ENCODE peak calls at places on chromosomes 16 and 17, in eight cellular contexts. S is PC-9; V is fibroblast of mammary gland; Q is fibroblast of the aortic adventitia; U is CD4-positive, alpha-beta T cell; L is OCI-LY7; Z is astrocyte of the spinal cord; D is epithelial cell of esophagus. W is an unnamed sample.

GRCh38 chr16:17368951-17369350 is 101.8 kb downstream of the XYLT1 start:
- DNase-seq in S (no peak), V (no peak), Q (no peak), U (peak), L (no peak), Z (no peak), D (no peak), W (no peak)

GRCh38 chr16:52471650-52472370 is 75.1 kb downstream of the TOX3 start:
- DNase-seq in S (no peak), V (no peak), Q (no peak), U (no peak), L (no peak), Z (no peak), D (no peak), W (no peak)

GRCh38 chr17:60138769-60139437 is 10.9 kb upstream of the CA4 start:
- DNase-seq in S (no peak), V (no peak), Q (no peak), U (no peak), L (no peak), Z (no peak), D (no peak), W (no peak)

GRCh38 chr16:19691161-19691850 is 26.7 kb downstream of the KNOP1 start:
- DNase-seq in S (no peak), V (no peak), Q (no peak), U (no peak), L (no peak), Z (peak), D (no peak), W (no peak)

GRCh38 chr16:49463529-49463928 is 89.9 kb downstream of the C16orf78 start:
- DNase-seq in S (no peak), V (no peak), Q (no peak), U (peak), L (peak), Z (no peak), D (no peak), W (no peak)

GRCh38 chr16:68425498-68426354 is 22.6 kb downstream of the SMPD3 start:
- DNase-seq in S (no peak), V (no peak), Q (no peak), U (no peak), L (no peak), Z (no peak), D (no peak), W (no peak)

GRCh38 chr16:20611975-20612471 is 35.9 kb upstream of the ACSM2B start:
- DNase-seq in S (no peak), V (no peak), Q (no peak), U (no peak), L (no peak), Z (no peak), D (no peak), W (no peak)

GRCh38 chr17:6079155-6079554 is 9.0 kb downstream of the WSCD1 start:
- DNase-seq in S (no peak), V (no peak), Q (no peak), U (no peak), L (no peak), Z (peak), D (no peak), W (no peak)

GRCh38 chr17:38509008-38509771 is 80.9 kb downstream of the ARHGAP23 start:
- DNase-seq in S (peak), V (peak), Q (peak), U (peak), L (peak), Z (peak), D (peak), W (peak)

GRCh38 chr17:614637-615546 is 99.7 kb downstream of the VPS53 start:
- DNase-seq in S (peak), V (peak), Q (no peak), U (no peak), L (no peak), Z (no peak), D (peak), W (no peak)

GRCh38 chr17:49022391-49022941 is 25.3 kb downstream of the IGF2BP1 start:
- DNase-seq in S (peak), V (no peak), Q (peak), U (no peak), L (no peak), Z (peak), D (peak), W (no peak)

GRCh38 chr16:59886021-59886420 is 1151.9 kb upstream of the GOT2 start:
- DNase-seq in S (no peak), V (peak), Q (peak), U (no peak), L (no peak), Z (peak), D (peak), W (no peak)

GRCh38 chr16:86634290-86634689 is 55.9 kb downstream of the FOXL1 start:
- DNase-seq in S (no peak), V (peak), Q (peak), U (no peak), L (no peak), Z (peak), D (peak), W (no peak)

GRCh38 chr16:67886387-67886786 is 1.7 kb downstream of the NRN1L start:
- DNase-seq in S (no peak), V (no peak), Q (no peak), U (no peak), L (no peak), Z (no peak), D (no peak), W (no peak)

GRCh38 chr17:164536-165235 is 16.8 kb downstream of the DOC2B start:
- DNase-seq in S (peak), V (peak), Q (peak), U (no peak), L (peak), Z (peak), D (no peak), W (no peak)

GRCh38 chr16:87404764-87405625 is 12.9 kb downstream of the MAP1LC3B start:
- DNase-seq in S (no peak), V (no peak), Q (no peak), U (no peak), L (no peak), Z (no peak), D (no peak), W (no peak)

GRCh38 chr16:22903716-22904115 is 89.8 kb downstream of the HS3ST2 start:
- DNase-seq in S (no peak), V (no peak), Q (no peak), U (no peak), L (no peak), Z (no peak), D (no peak), W (no peak)

GRCh38 chr16:56389554-56389953 is 35.8 kb downstream of the AMFR start:
- DNase-seq in S (no peak), V (peak), Q (peak), U (no peak), L (no peak), Z (peak), D (peak), W (no peak)

GRCh38 chr16:56520251-56520577 is 390 bp upstream of the BBS2 start:
- DNase-seq in S (no peak), V (no peak), Q (no peak), U (no peak), L (no peak), Z (no peak), D (no peak), W (no peak)

GRCh38 chr17:76917829-76918228 is 49.6 kb downstream of the MGAT5B start:
- DNase-seq in S (no peak), V (no peak), Q (no peak), U (no peak), L (no peak), Z (no peak), D (no peak), W (no peak)

GRCh38 chr17:14471052-14471451 is 170.2 kb downstream of the HS3ST3B1 start:
- DNase-seq in S (no peak), V (peak), Q (peak), U (no peak), L (no peak), Z (peak), D (peak), W (no peak)

GRCh38 chr17:20096430-20096829 is 87.3 kb downstream of the SPECC1 start:
- DNase-seq in S (no peak), V (no peak), Q (no peak), U (no peak), L (no peak), Z (no peak), D (no peak), W (no peak)

GRCh38 chr17:35973333-35974260 is 7.7 kb downstream of the CCL16 start:
- DNase-seq in S (no peak), V (no peak), Q (peak), U (no peak), L (no peak), Z (peak), D (peak), W (no peak)

GRCh38 chr17:54941285-54941684 is 27.2 kb downstream of the COX11 start:
- DNase-seq in S (no peak), V (no peak), Q (no peak), U (no peak), L (no peak), Z (no peak), D (no peak), W (no peak)

GRCh38 chr17:4998666-4999428 is 1.1 kb downstream of the KIF1C start:
- DNase-seq in S (peak), V (no peak), Q (no peak), U (no peak), L (peak), Z (no peak), D (peak), W (no peak)

GRCh38 chr17:76444518-76445311 is 8.2 kb downstream of the UBE2O start:
- DNase-seq in S (no peak), V (peak), Q (peak), U (no peak), L (no peak), Z (peak), D (no peak), W (no peak)

GRCh38 chr16:48366165-48367093 is 18.8 kb downstream of the SIAH1 start:
- DNase-seq in S (peak), V (peak), Q (peak), U (peak), L (peak), Z (peak), D (peak), W (no peak)

GRCh38 chr16:46908540-46909372 is 24.6 kb downstream of the GPT2 start:
- DNase-seq in S (peak), V (peak), Q (peak), U (peak), L (peak), Z (peak), D (peak), W (peak)
- TF ChIP-seq CTCF in S (peak), V (peak), Q (peak), U (peak), L (peak), Z (peak), D (peak), W (peak)

GRCh38 chr16:3356118-3356517 is 429 bp downstream of the OR2C1 start:
- DNase-seq in S (no peak), V (no peak), Q (no peak), U (no peak), L (no peak), Z (no peak), D (no peak), W (no peak)
- TF ChIP-seq CTCF in S (no peak), V (no peak), Q (no peak), U (no peak), L (no peak), Z (no peak), D (no peak), W (no peak)

GRCh38 chr16:83145297-83145696 is 518.5 kb downstream of the CDH13 start:
- DNase-seq in S (no peak), V (no peak), Q (no peak), U (no peak), L (no peak), Z (no peak), D (no peak), W (no peak)
- TF ChIP-seq CTCF in S (no peak), V (no peak), Q (no peak), U (no peak), L (no peak), Z (no peak), D (no peak), W (no peak)

GRCh38 chr17:45172541-45173286 is 11.0 kb downstream of the HEXIM2 start:
- DNase-seq in S (peak), V (peak), Q (peak), U (peak), L (peak), Z (peak), D (peak), W (peak)
- TF ChIP-seq CTCF in S (no peak), V (no peak), Q (no peak), U (peak), L (no peak), Z (no peak), D (peak), W (no peak)

GRCh38 chr17:64653325-64653984 is 8.7 kb downstream of the SMURF2 start:
- DNase-seq in S (no peak), V (peak), Q (peak), U (no peak), L (no peak), Z (peak), D (peak), W (no peak)

GRCh38 chr17:64651889-64652288 is 10.2 kb downstream of the SMURF2 start:
- DNase-seq in S (no peak), V (no peak), Q (peak), U (no peak), L (no peak), Z (no peak), D (no peak), W (no peak)

GRCh38 chr17:64647817-64648216 is 14.3 kb downstream of the SMURF2 start:
- DNase-seq in S (no peak), V (no peak), Q (no peak), U (no peak), L (no peak), Z (no peak), D (no peak), W (no peak)

GRCh38 chr17:64653985-64654355 is 8.1 kb downstream of the SMURF2 start:
- DNase-seq in S (no peak), V (peak), Q (peak), U (no peak), L (no peak), Z (no peak), D (no peak), W (no peak)

DNA sequence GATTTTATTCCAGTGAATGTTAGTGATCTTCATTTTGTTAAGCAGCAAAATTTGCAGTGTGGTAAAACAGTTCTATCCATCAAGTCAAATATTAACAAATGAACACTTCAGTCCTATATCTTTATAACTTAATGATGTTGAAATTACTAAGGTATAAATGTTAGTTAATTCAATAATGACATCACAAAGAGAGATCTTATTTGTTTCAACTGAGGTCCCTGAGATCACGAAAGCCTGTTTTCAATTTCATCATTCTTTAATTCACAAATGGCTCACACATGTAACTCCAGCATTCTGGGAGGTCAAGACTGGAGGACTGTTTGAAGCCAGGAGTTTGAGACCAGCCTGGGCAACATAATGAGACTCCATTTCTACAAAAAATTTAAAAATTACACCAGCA is 13.9 kb downstream of the SMURF2 start:
- DNase-seq in S (no peak), V (no peak), Q (no peak), U (no peak), L (no peak), Z (no peak), D (no peak), W (no peak)
- TF ChIP-seq CTCF in S (no peak), V (no peak), Q (no peak), U (no peak), L (no peak), Z (no peak), D (no peak), W (no peak)

GRCh38 chr16:58000706-58001676 is at the start of gene USB1:
- DNase-seq in S (peak), V (peak), Q (peak), U (peak), L (peak), Z (peak), D (peak), W (peak)

GRCh38 chr16:57999971-58000705 is at the start of gene ZNF319:
- DNase-seq in S (no peak), V (no peak), Q (no peak), U (no peak), L (peak), Z (no peak), D (no peak), W (no peak)

GRCh38 chr16:58002936-58003335 is 1.7 kb downstream of the USB1 start:
- DNase-seq in S (no peak), V (no peak), Q (no peak), U (no peak), L (no peak), Z (no peak), D (no peak), W (no peak)

GRCh38 chr16:58002411-58002790 is 1.2 kb downstream of the USB1 start:
- DNase-seq in S (no peak), V (no peak), Q (no peak), U (no peak), L (no peak), Z (no peak), D (no peak), W (no peak)

GRCh38 chr16:58001781-58002410 is 689 bp downstream of the USB1 start:
- DNase-seq in S (no peak), V (peak), Q (no peak), U (no peak), L (peak), Z (no peak), D (no peak), W (no peak)
- TF ChIP-seq CTCF in S (no peak), V (no peak), Q (no peak), U (no peak), L (no peak), Z (no peak), D (no peak), W (no peak)

GRCh38 chr17:61574542-61575351 is 16.3 kb downstream of the NACA2 start:
- DNase-seq in S (peak), V (peak), Q (peak), U (no peak), L (peak), Z (peak), D (peak), W (no peak)
- TF ChIP-seq CTCF in S (peak), V (peak), Q (peak), U (no peak), L (peak), Z (peak), D (peak), W (no peak)

GRCh38 chr17:74389937-74390679 is 22.8 kb downstream of the GPR142 start:
- DNase-seq in S (no peak), V (no peak), Q (no peak), U (no peak), L (no peak), Z (no peak), D (no peak), W (no peak)

GRCh38 chr17:74389094-74389753 is 21.9 kb downstream of the GPR142 start:
- DNase-seq in S (no peak), V (no peak), Q (no peak), U (no peak), L (no peak), Z (no peak), D (no peak), W (no peak)

GRCh38 chr17:74385201-74385600 is 17.9 kb downstream of the GPR142 start:
- DNase-seq in S (no peak), V (no peak), Q (no peak), U (no peak), L (no peak), Z (no peak), D (no peak), W (no peak)

GRCh38 chr17:74386397-74386796 is 19.1 kb downstream of the GPR142 start:
- DNase-seq in S (no peak), V (peak), Q (peak), U (no peak), L (no peak), Z (no peak), D (no peak), W (no peak)

DNA sequence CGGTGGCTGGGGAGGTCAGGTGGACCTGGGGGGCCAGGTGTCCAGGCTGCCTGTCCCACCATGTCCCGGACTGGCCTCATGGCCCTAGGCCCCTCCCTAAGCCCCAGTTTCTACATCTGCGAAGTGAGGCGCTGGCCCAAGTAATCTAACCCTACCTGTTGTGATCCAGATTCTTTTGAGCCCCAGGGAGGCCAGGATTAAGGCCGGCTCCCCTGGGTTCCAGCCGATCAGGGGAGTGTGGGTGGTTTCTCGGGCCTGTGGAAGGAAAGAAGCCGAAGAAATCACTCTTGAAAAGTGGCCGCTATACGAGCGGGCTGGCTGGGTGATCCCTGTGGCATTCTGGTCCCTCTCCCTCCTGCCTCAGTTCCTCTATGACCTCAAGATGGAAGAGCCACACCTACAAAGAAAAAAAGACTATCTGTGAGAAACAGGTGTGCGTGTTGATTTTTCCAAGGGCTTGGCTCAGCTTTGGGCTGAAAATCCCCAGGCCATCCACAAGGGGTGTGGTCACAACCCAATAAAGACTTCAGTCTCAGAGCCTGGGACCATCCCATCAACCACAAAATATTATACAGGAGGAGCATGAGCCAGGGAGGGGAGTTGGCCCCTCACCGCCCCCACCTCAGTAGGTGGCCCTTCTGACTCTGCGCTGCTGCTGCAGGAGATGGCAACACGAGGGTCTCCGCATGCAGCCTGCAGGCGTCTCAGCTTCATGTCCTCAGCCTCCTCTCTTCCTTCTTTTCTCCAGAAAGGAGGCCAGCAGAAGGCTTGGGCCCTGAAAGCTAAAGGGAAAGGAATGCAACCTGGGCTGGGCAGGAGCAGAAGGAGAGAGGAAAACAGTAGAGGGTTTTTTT is 20.3 kb downstream of the GPR142 start:
- DNase-seq in S (no peak), V (no peak), Q (no peak), U (no peak), L (no peak), Z (no peak), D (no peak), W (no peak)
- TF ChIP-seq CTCF in S (no peak), V (no peak), Q (no peak), U (no peak), L (no peak), Z (no peak), D (no peak), W (no peak)

GRCh38 chr16:24539295-24539849 is at the start of gene RBBP6:
- DNase-seq in S (peak), V (peak), Q (peak), U (peak), L (peak), Z (peak), D (peak), W (peak)
- TF ChIP-seq CTCF in S (peak), V (no peak), Q (peak), U (no peak), L (peak), Z (peak), D (no peak), W (no peak)

W was measured in activated B cell treated with CpG ODN at 0.5 μM for 24 hours.